ENCODE peak calls at places on chromosomes 4 and X, in eight cellular contexts. J, U, L, F, Z, B, P and X are unnamed samples.

GRCh38 chr4:20084488-20084887 is 167.2 kb upstream of the SLIT2 start:
- DNase-seq in J (no peak), U (no peak), L (no peak), F (no peak), Z (no peak), B (no peak), P (no peak), X (no peak)

GRCh38 chr4:71456841-71457240 is 118.0 kb downstream of the SLC4A4 start:
- DNase-seq in J (no peak), U (peak), L (no peak), F (no peak), Z (no peak), B (no peak), P (no peak), X (no peak)

GRCh38 chr4:17635056-17635455 is 20.6 kb downstream of the MED28 start:
- DNase-seq in J (no peak), U (no peak), L (no peak), F (no peak), Z (no peak), B (no peak), P (no peak), X (no peak)

GRCh38 chrX:18885317-18886004 is 98.5 kb downstream of the PHKA2 start:
- DNase-seq in J (no peak), U (peak), L (no peak), F (no peak), Z (no peak), B (no peak), P (no peak), X (no peak)

GRCh38 chr4:74618166-74618565 is 173.2 kb downstream of the AREG start:
- DNase-seq in J (no peak), U (no peak), L (no peak), F (no peak), Z (no peak), B (no peak), P (no peak), X (no peak)

GRCh38 chrX:124190440-124190839 is 142.0 kb upstream of the TEX13D start:
- DNase-seq in J (no peak), U (no peak), L (no peak), F (no peak), Z (no peak), B (no peak), P (no peak), X (no peak)

GRCh38 chr4:186887211-186887785 is 163.6 kb upstream of the FAT1 start:
- DNase-seq in J (no peak), U (no peak), L (no peak), F (no peak), Z (no peak), B (no peak), P (no peak), X (peak)

GRCh38 chrX:153334654-153335295 is 822 bp downstream of the ZNF275 start:
- DNase-seq in J (no peak), U (no peak), L (no peak), F (no peak), Z (peak), B (no peak), P (no peak), X (no peak)

GRCh38 chrX:38277136-38277535 is 50.2 kb downstream of the RPGR start:
- DNase-seq in J (no peak), U (no peak), L (no peak), F (no peak), Z (no peak), B (no peak), P (no peak), X (no peak)

GRCh38 chr4:140126261-140126660 is 27.7 kb downstream of the MAML3 start:
- DNase-seq in J (no peak), U (peak), L (no peak), F (no peak), Z (no peak), B (no peak), P (no peak), X (no peak)

GRCh38 chr4:181364504-181364903 is 878.7 kb upstream of the TENM3 start:
- DNase-seq in J (no peak), U (no peak), L (no peak), F (no peak), Z (no peak), B (no peak), P (no peak), X (no peak)

GRCh38 chr4:14513471-14513870 is 488.8 kb upstream of the CPEB2 start:
- DNase-seq in J (no peak), U (peak), L (no peak), F (no peak), Z (no peak), B (no peak), P (no peak), X (no peak)

GRCh38 chrX:154546354-154547244 is at the start of gene G6PD:
- DNase-seq in J (no peak), U (peak), L (peak), F (peak), Z (peak), B (peak), P (peak), X (peak)

DNA sequence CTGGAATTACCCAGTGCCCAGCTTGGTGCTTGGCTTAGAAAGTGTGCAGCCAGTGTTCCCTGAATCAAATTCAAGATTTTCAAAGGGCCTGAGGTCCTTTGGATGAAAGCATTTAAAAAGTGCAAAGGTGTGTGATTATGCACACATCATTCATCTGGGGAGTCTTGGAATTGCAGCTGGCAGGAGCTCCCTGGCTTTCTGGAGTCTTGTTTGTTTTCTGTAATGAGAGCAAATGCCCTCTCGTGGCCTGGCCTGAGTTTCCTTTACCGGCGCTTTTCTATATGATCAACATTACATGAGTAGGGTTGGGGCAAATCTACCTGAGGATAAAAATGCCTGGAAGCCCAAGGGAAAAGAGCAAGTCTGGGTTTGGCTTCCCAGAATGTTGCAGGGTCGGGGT is 24.6 kb upstream of the SORCS2 start:
- DNase-seq in J (no peak), U (no peak), L (peak), F (no peak), Z (peak), B (no peak), P (no peak), X (no peak)
- TF ChIP-seq CTCF in J (no peak), U (no peak), L (no peak), F (no peak), Z (no peak), B (no peak), P (peak), X (no peak)

DNA sequence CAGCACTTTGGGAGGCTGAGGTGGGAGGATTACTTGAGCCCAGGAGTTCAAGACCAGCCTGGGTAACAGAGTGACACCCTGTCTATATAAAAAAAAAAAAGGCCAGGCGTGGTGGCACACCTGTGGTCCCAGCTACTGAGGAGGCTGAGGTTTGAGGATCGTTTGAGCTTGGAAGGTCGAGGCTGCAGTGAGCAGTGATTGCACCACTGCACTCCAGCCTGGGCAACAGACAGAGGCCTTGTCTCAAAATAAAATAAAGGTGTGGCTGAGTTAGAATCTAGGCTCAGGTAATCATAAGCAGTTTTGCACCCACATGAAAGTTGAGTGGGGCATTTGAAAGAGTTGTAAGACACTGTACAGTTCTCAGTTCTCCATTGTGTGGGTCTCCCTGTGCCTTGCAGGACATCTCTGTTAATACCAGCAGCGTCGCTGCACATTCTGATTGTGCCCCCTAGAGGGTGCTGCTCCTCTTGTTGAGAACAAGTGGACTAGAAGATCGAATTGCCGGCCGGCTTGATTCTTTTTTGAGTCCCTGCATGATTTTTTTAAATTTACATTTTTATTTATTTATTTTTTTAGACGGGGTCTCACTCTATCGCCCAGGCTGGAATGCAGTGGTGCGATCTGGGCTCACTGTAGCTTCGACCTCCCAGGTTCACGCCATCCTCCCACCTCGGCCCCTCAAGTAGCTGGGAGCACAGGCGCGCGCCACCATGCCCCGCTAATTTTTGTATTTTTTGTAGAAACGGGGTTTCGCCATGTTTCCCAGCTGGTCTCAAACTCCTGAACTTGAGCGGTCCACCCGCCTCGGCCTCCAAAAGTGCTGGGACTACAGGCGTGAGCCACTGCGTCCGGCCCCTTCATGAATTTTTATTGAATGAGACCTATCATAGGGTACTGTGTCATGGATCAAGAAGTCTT is 73.6 kb upstream of the RBMX start:
- DNase-seq in J (no peak), U (peak), L (peak), F (peak), Z (peak), B (peak), P (no peak), X (peak)
- TF ChIP-seq CTCF in J (no peak), U (peak), L (peak), F (peak), Z (no peak), B (peak), P (peak), X (peak)

DNA sequence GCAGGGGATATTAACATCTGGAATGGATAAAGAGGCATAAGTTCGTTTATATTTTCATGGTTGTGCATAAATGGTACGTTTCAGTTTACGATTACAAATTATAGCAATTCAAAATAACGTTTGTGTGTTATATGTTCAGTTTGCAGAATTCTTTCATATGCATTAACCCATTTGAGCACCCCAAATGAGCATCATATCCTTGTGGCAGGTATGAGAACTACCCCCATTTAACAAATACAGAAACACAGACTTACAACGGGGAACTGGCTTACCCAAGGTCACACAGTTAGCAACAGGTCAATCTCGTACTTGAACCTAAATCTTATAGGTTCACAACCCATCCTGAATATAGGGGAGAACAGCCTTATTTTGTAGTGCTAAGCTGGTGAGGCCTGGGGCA is 33.1 kb downstream of the EDNRA start:
- DNase-seq in J (no peak), U (no peak), L (no peak), F (no peak), Z (no peak), B (no peak), P (no peak), X (no peak)
- TF ChIP-seq CTCF in J (no peak), U (peak), L (no peak), F (no peak), Z (no peak), B (no peak), P (peak), X (no peak)

GRCh38 chrX:98379134-98379533 is 1495.4 kb downstream of the RPA4 start:
- DNase-seq in J (no peak), U (no peak), L (no peak), F (no peak), Z (no peak), B (no peak), P (no peak), X (no peak)
- TF ChIP-seq CTCF in J (no peak), U (no peak), L (no peak), F (no peak), Z (no peak), B (peak), P (peak), X (no peak)

GRCh38 chr4:87060957-87061356 is 126.1 kb downstream of the AFF1 start:
- DNase-seq in J (no peak), U (no peak), L (no peak), F (no peak), Z (no peak), B (no peak), P (no peak), X (no peak)

GRCh38 chr4:87055340-87055739 is 120.5 kb downstream of the AFF1 start:
- DNase-seq in J (no peak), U (peak), L (no peak), F (no peak), Z (no peak), B (no peak), P (no peak), X (no peak)

GRCh38 chr4:87057835-87058234 is 123.0 kb downstream of the AFF1 start:
- DNase-seq in J (no peak), U (peak), L (no peak), F (no peak), Z (no peak), B (no peak), P (no peak), X (no peak)

GRCh38 chr4:87056884-87057283 is 122.1 kb downstream of the AFF1 start:
- DNase-seq in J (no peak), U (no peak), L (no peak), F (no peak), Z (no peak), B (no peak), P (no peak), X (no peak)

GRCh38 chr4:87058272-87059073 is 123.7 kb downstream of the AFF1 start:
- DNase-seq in J (no peak), U (no peak), L (no peak), F (no peak), Z (no peak), B (no peak), P (no peak), X (peak)
- TF ChIP-seq CTCF in J (no peak), U (peak), L (no peak), F (no peak), Z (no peak), B (no peak), P (peak), X (no peak)

DNA sequence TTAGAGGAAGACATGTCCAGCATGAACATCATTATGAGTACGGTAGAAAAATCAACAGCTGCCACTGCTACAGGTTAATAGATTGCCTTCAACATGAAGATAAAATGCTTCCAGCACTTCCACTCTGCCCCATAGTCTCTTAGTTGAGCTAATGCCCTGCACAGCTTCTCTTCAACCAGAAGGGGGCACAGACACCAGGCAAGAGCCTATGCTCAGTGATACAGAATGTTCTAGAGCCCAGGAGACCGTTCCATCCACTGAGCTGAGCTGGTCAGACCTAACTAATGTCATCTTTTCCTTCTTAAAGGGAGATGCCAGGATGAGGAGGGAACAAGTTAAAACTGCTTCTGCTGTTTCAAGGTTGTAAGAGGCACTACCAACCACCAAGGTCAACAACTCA is 42.2 kb downstream of the SMIM10L2A start:
- DNase-seq in J (no peak), U (peak), L (no peak), F (no peak), Z (no peak), B (peak), P (no peak), X (no peak)
- TF ChIP-seq CTCF in J (no peak), U (peak), L (no peak), F (no peak), Z (no peak), B (peak), P (no peak), X (no peak)

DNA sequence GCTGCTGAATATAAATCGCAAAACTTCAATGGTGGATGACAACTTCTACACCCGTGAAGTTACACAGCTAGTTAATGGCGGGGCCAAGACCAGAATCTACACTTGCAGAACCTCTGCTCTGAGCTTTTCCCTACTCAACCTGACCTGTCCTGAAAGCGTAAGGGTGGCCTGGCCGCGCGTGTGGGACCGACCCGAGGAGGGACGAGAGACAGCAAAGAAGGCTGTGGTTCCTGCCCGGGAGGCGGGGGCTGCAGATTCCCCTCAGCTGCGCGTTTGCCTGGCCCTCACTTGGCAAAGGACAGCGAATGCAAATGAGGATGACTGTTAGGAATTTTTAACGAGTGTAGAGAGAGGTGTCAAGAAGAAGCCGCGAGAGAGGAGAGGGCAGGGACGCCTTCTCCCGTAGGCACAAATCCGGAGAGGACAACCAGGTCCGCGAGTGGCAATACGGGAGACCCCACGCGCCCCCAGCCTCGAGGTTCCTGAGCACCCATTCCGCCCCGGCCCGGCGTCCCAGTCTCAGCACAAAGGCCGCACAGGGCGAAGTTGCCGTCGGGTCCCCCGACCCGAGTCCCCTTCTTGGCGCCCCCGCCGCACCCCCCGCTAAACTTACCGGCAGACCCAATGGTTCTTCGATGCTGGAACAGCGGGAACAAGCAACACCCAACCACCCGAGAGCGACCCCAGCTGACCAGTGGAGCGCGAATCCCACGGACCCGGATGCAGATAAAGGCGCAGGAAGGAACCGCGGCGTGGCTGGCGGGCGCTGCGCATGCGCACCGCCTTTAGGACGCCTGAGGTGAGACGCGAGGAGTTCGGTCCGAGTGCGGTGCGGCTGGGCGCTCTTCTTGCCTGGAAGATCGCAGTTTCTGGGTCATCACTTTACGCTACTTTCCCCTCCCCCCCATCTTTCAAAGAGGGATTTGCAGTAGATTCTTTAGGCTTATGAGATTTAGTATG is at the start of gene GNPDA2:
- DNase-seq in J (peak), U (peak), L (peak), F (peak), Z (peak), B (peak), P (peak), X (peak)
- TF ChIP-seq CTCF in J (no peak), U (peak), L (no peak), F (no peak), Z (no peak), B (peak), P (peak), X (no peak)

GRCh38 chr4:7066493-7066892 is 1.4 kb downstream of the GRPEL1 start:
- DNase-seq in J (no peak), U (no peak), L (no peak), F (no peak), Z (no peak), B (no peak), P (no peak), X (no peak)

GRCh38 chr4:7068883-7069282 is 1.0 kb upstream of the GRPEL1 start:
- DNase-seq in J (no peak), U (no peak), L (no peak), F (no peak), Z (no peak), B (no peak), P (no peak), X (peak)

GRCh38 chr4:7067523-7068278 is at the start of gene GRPEL1:
- DNase-seq in J (peak), U (peak), L (peak), F (peak), Z (peak), B (peak), P (peak), X (peak)

GRCh38 chr4:7067147-7067522 is 729 bp downstream of the GRPEL1 start:
- DNase-seq in J (no peak), U (no peak), L (no peak), F (no peak), Z (peak), B (no peak), P (no peak), X (no peak)

GRCh38 chr4:7068279-7068842 is 497 bp upstream of the GRPEL1 start:
- DNase-seq in J (no peak), U (no peak), L (no peak), F (no peak), Z (no peak), B (no peak), P (no peak), X (no peak)
- TF ChIP-seq CTCF in J (no peak), U (no peak), L (no peak), F (no peak), Z (no peak), B (peak), P (no peak), X (no peak)